ENCODE peak calls at places on chromosome 21, in seven cellular contexts. M is heart left ventricle, Q is Peyer's patch, O is sigmoid colon, F is HCT116, Y is breast epithelium, C is adrenal gland. G is an unnamed sample.

GRCh38 chr21:41653944-41654625 is 112.8 kb downstream of the RIPK4 start:
- DNase-seq in M (no peak), Q (no peak), O (no peak), F (no peak), Y (no peak), C (no peak), G (no peak)

GRCh38 chr21:26425576-26425975 is 147.5 kb downstream of the CYYR1 start:
- DNase-seq in M (no peak), Q (no peak), O (no peak), F (no peak), Y (no peak), C (no peak), G (no peak)

GRCh38 chr21:21612446-21612845 is 614.2 kb downstream of the NCAM2 start:
- DNase-seq in M (no peak), Q (no peak), O (no peak), F (no peak), Y (no peak), C (no peak), G (no peak)

GRCh38 chr21:34889287-34889536 is 159.9 kb downstream of the RUNX1 start:
- DNase-seq in M (peak; percentile 62), Q (peak; percentile 27), O (peak; percentile 75), F (no peak), Y (no peak), C (peak; percentile 47), G (no peak)

GRCh38 chr21:34992736-34993135 is 56.4 kb downstream of the RUNX1 start:
- DNase-seq in M (peak; percentile 37), Q (no peak), O (no peak), F (no peak), Y (no peak), C (no peak), G (no peak)

GRCh38 chr21:15079276-15079675 is 14.5 kb upstream of the NRIP1 start:
- DNase-seq in M (no peak), Q (no peak), O (no peak), F (no peak), Y (no peak), C (no peak), G (no peak)

GRCh38 chr21:27649323-27649722 is 682.4 kb upstream of the ADAMTS5 start:
- DNase-seq in M (no peak), Q (no peak), O (no peak), F (no peak), Y (no peak), C (no peak), G (no peak)

GRCh38 chr21:37742532-37742931 is 173.7 kb downstream of the KCNJ6 start:
- DNase-seq in M (no peak), Q (no peak), O (no peak), F (no peak), Y (no peak), C (no peak), G (no peak)

GRCh38 chr21:35868005-35868868 is 192.1 kb downstream of the SETD4 start:
- DNase-seq in M (no peak), Q (no peak), O (no peak), F (no peak), Y (no peak), C (no peak), G (no peak)

GRCh38 chr21:28742527-28742926 is 250.2 kb downstream of the LTN1 start:
- DNase-seq in M (no peak), Q (no peak), O (no peak), F (no peak), Y (no peak), C (no peak), G (no peak)

GRCh38 chr21:31429500-31429899 is 85.4 kb upstream of the TIAM1 start:
- DNase-seq in M (peak; percentile 53), Q (no peak), O (peak; percentile 69), F (no peak), Y (no peak), C (no peak), G (no peak)

DNA sequence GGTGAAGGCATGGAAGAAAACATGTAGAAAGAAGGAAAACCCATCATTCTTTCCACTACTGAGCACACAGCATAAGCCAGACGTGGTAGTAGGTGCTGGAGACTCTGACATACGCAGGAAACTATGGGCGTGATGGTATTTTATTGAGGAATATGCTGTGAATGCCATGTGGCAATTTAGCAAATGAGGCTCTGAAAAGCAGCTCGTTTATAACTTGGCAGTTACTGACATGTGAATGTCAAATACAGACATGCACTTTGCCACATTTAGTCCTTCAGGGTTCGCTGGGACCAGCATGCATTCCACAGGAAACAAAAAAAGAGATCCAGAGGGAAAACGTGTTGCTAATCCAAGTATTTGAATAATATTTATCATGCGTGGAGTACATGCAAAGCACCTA is 74.3 kb upstream of the IFNAR2 start:
- DNase-seq in M (no peak), Q (no peak), O (no peak), F (no peak), Y (no peak), C (no peak), G (no peak)
- TF ChIP-seq POLR2A in M (no peak), Q (no peak), O (no peak), F (no peak), Y (no peak), C (no peak), G (no peak)

DNA sequence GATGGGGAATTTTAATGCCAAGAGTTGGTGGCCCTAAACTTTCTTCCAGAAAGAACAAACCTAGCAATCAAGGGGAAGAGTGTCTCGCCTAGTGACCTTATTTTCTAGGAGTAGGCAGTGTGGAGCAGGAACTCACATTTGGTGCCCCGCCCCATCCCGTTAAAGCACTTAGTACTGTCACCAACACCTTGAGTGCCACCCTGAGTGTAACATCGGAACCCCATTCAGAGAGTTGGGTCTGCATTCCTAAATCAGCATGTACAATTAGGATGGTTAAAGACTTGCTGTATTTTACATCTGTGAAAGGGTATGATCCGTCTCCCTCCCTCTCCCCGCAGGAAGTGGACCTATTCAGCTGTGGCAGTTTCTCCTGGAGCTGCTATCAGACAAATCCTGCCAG is 15.5 kb downstream of the ETS2 start:
- DNase-seq in M (no peak), Q (no peak), O (no peak), F (no peak), Y (no peak), C (no peak), G (no peak)
- TF ChIP-seq POLR2A in M (no peak), Q (no peak), O (no peak), F (no peak), Y (no peak), C (no peak), G (no peak)

GRCh38 chr21:44327603-44327974 is 11.6 kb downstream of the CFAP410 start:
- DNase-seq in M (no peak), Q (no peak), O (no peak), F (no peak), Y (no peak), C (no peak), G (no peak)
- TF ChIP-seq POLR2A in M (no peak), Q (no peak), O (no peak), F (no peak), Y (no peak), C (no peak), G (no peak)

GRCh38 chr21:45293726-45294401 is 6.2 kb upstream of the POFUT2 start:
- DNase-seq in M (peak; percentile 54), Q (peak; percentile 14), O (peak; percentile 82), F (no peak), Y (peak; percentile 47), C (peak; percentile 52), G (no peak)
- TF ChIP-seq POLR2A in M (no peak), Q (no peak), O (no peak), F (no peak), Y (no peak), C (no peak), G (no peak)

G was measured in GM12892.